ENCODE peak calls at places on chromosomes 3 and 15, in seven cellular contexts. K is RWPE1; P is GM23338; Z is heart right ventricle; X is PC-3; E is CD8-positive, alpha-beta T cell; M is ovary. B is an unnamed sample.

GRCh38 chr3:126613481-126614187 is 41.3 kb downstream of the TXNRD3 start:
- DNase-seq in M (no peak), Z (no peak), P (no peak), E (no peak), K (no peak), X (no peak), B (no peak)

GRCh38 chr3:35900079-35900478 is 260.8 kb downstream of the ARPP21 start:
- DNase-seq in X (no peak), Z (no peak), P (peak; percentile 67), E (no peak), K (no peak), M (no peak), B (no peak)

GRCh38 chr3:196624907-196625306 is 14.6 kb upstream of the NRROS start:
- DNase-seq in X (no peak), P (no peak), K (no peak), M (no peak), E (no peak), Z (peak; percentile 36), B (no peak)

GRCh38 chr3:170437151-170437550 is 18.5 kb downstream of the CLDN11 start:
- DNase-seq in P (no peak), K (no peak), M (no peak), E (no peak), X (no peak), Z (no peak), B (no peak)

GRCh38 chr3:86254480-86254879 is 736.5 kb downstream of the VGLL3 start:
- DNase-seq in K (no peak), E (no peak), Z (no peak), M (no peak), X (no peak), P (no peak), B (no peak)

GRCh38 chr3:195609229-195609628 is 25.5 kb upstream of the APOD start:
- DNase-seq in X (no peak), E (no peak), Z (no peak), M (no peak), K (no peak), P (no peak), B (no peak)

GRCh38 chr15:25437751-25438600 is 848 bp downstream of the UBE3A start:
- DNase-seq in E (peak; percentile 50), K (peak; percentile 26), X (peak; percentile 47), M (peak; percentile 70), P (peak; percentile 81), Z (peak; percentile 66), B (peak; percentile 37)

GRCh38 chr3:17742837-17743659 is 617 bp upstream of the TBC1D5 start:
- DNase-seq in Z (no peak), M (no peak), E (no peak), K (peak; percentile 94), X (no peak), P (no peak), B (peak; percentile 17)

GRCh38 chr15:96330064-96330449 is 443 bp upstream of the NR2F2 start:
- DNase-seq in Z (no peak), K (peak; percentile 64), E (no peak), X (peak; percentile 81), P (peak; percentile 79), M (peak; percentile 89), B (peak; percentile 58)
- H3K27ac ChIP-seq in Z (peak overlapping the region; percentile 33), K (peak overlapping the region; percentile 98), E (no peak overlapping the region), X (peak overlapping the region; percentile 91), P (no peak overlapping the region), M (peak overlapping the region; percentile 70), B (peak overlapping the region; percentile 63)

GRCh38 chr15:74783808-74784175 is 1.9 kb downstream of the CSK start:
- DNase-seq in P (no peak), K (no peak), X (no peak), M (no peak), E (no peak), Z (no peak), B (no peak)
- H3K27ac ChIP-seq in P (no peak overlapping the region), K (peak overlapping the region; percentile 83), X (no peak overlapping the region), M (no peak overlapping the region), E (peak overlapping the region; percentile 74), Z (peak overlapping the region; percentile 90), B (peak overlapping the region; percentile 83)

DNA sequence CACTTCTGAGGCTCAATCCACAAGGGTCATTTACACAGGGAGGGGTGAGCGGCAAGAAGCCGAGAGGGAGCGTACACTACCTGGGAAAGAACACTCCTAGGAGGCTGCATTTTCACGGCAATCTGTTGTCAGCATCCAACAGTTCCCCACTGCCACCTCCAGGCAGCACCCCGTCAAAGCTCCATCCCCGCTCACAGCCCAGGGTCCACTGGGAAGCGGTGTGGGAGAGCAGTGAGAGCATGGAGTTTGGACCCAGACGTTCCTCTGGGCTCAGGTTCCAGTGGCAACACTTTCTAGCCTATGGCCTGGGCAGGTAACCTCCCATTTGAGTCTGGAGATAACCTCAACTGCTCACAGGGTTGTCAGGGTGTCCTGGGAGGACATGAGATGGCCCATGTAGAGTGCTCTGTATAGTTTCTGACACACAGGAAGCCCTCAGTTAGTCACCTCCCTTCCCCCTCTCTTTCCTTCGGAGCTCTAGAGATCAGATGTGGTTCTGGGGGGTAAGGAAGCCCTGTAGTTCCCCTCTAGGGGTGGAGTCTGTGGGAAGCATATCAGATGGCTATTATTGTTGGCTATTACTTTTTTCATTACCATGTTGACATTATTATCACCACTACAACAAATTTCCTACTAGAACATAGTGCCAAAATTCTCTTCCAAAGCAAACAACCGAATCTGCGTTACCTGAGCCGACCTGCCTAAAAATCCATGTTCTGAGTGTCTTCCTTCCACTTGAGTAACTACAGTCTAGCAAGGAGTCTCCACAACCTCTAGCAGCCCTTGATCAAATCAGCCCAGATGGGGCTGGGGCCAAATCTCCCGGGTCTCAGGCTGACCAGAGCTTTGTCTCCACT is 29.1 kb downstream of the RUVBL1 start:
- DNase-seq in M (no peak), P (no peak), K (no peak), Z (no peak), E (no peak), X (no peak), B (no peak)
- H3K27ac ChIP-seq in M (no peak overlapping the region), P (peak overlapping the region; percentile 88), K (peak overlapping the region; percentile 68), Z (no peak overlapping the region), E (no peak overlapping the region), X (no peak overlapping the region), B (no peak overlapping the region)

DNA sequence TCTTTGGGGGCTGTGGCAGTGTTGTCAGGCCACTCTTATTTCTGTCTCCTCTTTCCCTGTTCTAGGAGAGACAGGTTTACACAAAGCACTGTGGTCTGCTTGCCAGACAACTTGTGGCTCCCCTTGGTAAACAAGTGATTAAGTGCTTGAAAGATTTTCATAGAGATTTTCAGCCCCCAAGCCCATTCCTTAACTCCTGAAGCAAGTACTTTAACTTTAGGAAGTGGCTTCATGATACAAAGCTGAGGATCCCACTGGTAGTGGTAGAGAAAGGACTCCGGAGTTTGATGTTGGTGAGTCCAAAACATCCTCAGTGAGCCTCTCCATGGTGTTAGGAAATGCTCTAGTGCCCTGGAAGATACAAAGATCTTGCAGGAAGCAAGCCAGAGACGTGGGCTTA is 12.0 kb downstream of the ZBTB38 start:
- DNase-seq in E (no peak), P (no peak), Z (no peak), K (no peak), X (no peak), M (no peak), B (no peak)
- H3K27ac ChIP-seq in E (no peak overlapping the region), P (no peak overlapping the region), Z (no peak overlapping the region), K (no peak overlapping the region), X (no peak overlapping the region), M (no peak overlapping the region), B (peak overlapping the region; percentile 11)

GRCh38 chr15:46296002-46296401 is 661.2 kb downstream of the SQOR start:
- DNase-seq in K (no peak), Z (no peak), X (no peak), P (no peak), M (no peak), E (no peak), B (no peak)
- H3K27ac ChIP-seq in K (no peak overlapping the region), Z (no peak overlapping the region), X (no peak overlapping the region), P (no peak overlapping the region), M (no peak overlapping the region), E (no peak overlapping the region), B (no peak overlapping the region)

GRCh38 chr3:161412117-161412516 is 40.8 kb upstream of the SPTSSB start:
- DNase-seq in P (no peak), K (no peak), Z (no peak), M (no peak), X (peak; percentile 98), E (no peak), B (peak; percentile 2)
- H3K27ac ChIP-seq in P (no peak overlapping the region), K (no peak overlapping the region), Z (no peak overlapping the region), M (no peak overlapping the region), X (peak overlapping the region; percentile 98), E (no peak overlapping the region), B (no peak overlapping the region)

DNA sequence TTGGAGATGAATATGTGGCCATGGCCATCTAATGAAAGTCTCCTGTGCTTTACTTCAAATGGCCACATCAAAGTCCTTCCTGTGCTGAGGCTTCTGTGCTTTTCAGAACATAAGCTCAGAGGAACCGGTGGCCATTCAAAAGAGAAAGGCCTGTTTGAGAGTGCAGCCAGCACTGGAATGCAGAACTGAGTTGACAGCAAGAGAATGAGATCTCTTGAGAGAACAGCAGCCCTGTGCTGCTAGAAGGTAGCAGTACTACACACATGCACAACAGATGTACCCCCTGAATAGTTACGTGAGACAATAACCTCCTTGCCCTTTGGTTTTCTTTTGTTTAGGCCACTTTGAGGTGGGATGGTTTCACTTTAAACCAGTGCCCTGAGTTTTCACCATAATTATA is 292.5 kb downstream of the PTPRG start:
- DNase-seq in Z (no peak), X (no peak), M (no peak), E (no peak), P (no peak), K (no peak), B (no peak)
- H3K27ac ChIP-seq in Z (no peak overlapping the region), X (no peak overlapping the region), M (no peak overlapping the region), E (no peak overlapping the region), P (no peak overlapping the region), K (no peak overlapping the region), B (no peak overlapping the region)

GRCh38 chr3:121997372-121997771 is 24.7 kb downstream of the ILDR1 start:
- DNase-seq in K (no peak), M (no peak), E (no peak), P (no peak), Z (no peak), X (no peak), B (no peak)
- H3K27ac ChIP-seq in K (no peak overlapping the region), M (no peak overlapping the region), E (no peak overlapping the region), P (no peak overlapping the region), Z (no peak overlapping the region), X (peak overlapping the region; percentile 31), B (no peak overlapping the region)

GRCh38 chr3:100210777-100211145 is 50.0 kb upstream of the TBC1D23 start:
- DNase-seq in K (no peak), M (no peak), Z (no peak), X (no peak), E (no peak), P (peak; percentile 88), B (peak; percentile 13)
- H3K27ac ChIP-seq in K (no peak overlapping the region), M (no peak overlapping the region), Z (peak overlapping the region; percentile 23), X (no peak overlapping the region), E (no peak overlapping the region), P (peak overlapping the region; percentile 72), B (peak overlapping the region; percentile 64)

DNA sequence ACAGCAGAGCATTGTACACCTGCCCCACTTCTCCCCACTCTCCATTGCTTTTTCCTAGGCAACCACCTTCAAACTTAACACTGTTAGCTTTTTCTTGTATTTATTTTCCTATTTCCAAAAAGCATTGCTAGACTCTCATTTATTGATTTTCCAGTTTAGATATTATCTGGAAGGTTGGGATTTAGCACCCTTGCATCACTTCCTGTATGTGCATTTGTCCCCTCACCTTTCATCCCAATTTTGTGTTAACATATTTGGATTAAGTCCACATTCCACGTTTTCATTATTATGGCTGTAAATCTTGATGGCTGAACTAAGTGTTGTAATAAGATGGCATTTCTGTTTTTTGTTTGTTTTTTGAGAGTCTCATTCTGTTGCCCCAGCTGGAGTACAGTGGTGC is 109.7 kb downstream of the TBC1D2B start:
- DNase-seq in Z (no peak), P (no peak), E (no peak), M (no peak), K (no peak), X (peak; percentile 9), B (no peak)
- H3K27ac ChIP-seq in Z (no peak overlapping the region), P (no peak overlapping the region), E (no peak overlapping the region), M (no peak overlapping the region), K (no peak overlapping the region), X (no peak overlapping the region), B (no peak overlapping the region)

B was measured in small intestine.